ENCODE peak calls at places on chromosomes 5 and 9, in four cellular contexts. One of them, this sample, is unnamed.

GRCh38 chr9:4237748-4238511 is 61.9 kb downstream of the GLIS3 start:
- DNase-seq in NB4: no peak
- DNase-seq in IMR-90: no peak
- DNase-seq in aorta: no peak
- DNase-seq in this sample: no peak

GRCh38 chr5:58245479-58245845 is 214.4 kb downstream of the PLK2 start:
- DNase-seq in NB4: no peak
- DNase-seq in IMR-90: no peak
- DNase-seq in aorta: no peak
- DNase-seq in this sample: no peak

GRCh38 chr9:136061405-136061804 is 33.7 kb downstream of the NACC2 start:
- DNase-seq in NB4: no peak
- DNase-seq in IMR-90: no peak
- DNase-seq in aorta: no peak
- DNase-seq in this sample: no peak

GRCh38 chr5:81156732-81157131 is 76.4 kb upstream of the CKMT2 start:
- DNase-seq in NB4: no peak
- DNase-seq in IMR-90: no peak
- DNase-seq in aorta: no peak
- DNase-seq in this sample: no peak

GRCh38 chr5:112228672-112229071 is 190.4 kb downstream of the EPB41L4A start:
- DNase-seq in NB4: no peak
- DNase-seq in IMR-90: peak; percentile 2
- DNase-seq in aorta: peak; percentile 92
- DNase-seq in this sample: no peak

GRCh38 chr5:154309361-154309725 is 118.8 kb downstream of the GALNT10 start:
- DNase-seq in NB4: no peak
- DNase-seq in IMR-90: peak; percentile 60
- DNase-seq in aorta: no peak
- DNase-seq in this sample: no peak

GRCh38 chr9:14482856-14483255 is 168.9 kb upstream of the NFIB start:
- DNase-seq in NB4: no peak
- DNase-seq in IMR-90: no peak
- DNase-seq in aorta: no peak
- DNase-seq in this sample: no peak

GRCh38 chr5:105840800-105841199 is 1829.9 kb downstream of the EFNA5 start:
- DNase-seq in NB4: no peak
- DNase-seq in IMR-90: no peak
- DNase-seq in aorta: no peak
- DNase-seq in this sample: no peak

GRCh38 chr5:83721878-83722779 is 1.5 kb upstream of the HAPLN1 start:
- DNase-seq in NB4: no peak
- DNase-seq in IMR-90: peak; percentile 63
- DNase-seq in aorta: peak; percentile 79
- DNase-seq in this sample: no peak

GRCh38 chr9:78115073-78115472 is 83.5 kb upstream of the GNAQ start:
- DNase-seq in NB4: peak; percentile 58
- DNase-seq in IMR-90: no peak
- DNase-seq in aorta: no peak
- DNase-seq in this sample: peak; percentile 40

DNA sequence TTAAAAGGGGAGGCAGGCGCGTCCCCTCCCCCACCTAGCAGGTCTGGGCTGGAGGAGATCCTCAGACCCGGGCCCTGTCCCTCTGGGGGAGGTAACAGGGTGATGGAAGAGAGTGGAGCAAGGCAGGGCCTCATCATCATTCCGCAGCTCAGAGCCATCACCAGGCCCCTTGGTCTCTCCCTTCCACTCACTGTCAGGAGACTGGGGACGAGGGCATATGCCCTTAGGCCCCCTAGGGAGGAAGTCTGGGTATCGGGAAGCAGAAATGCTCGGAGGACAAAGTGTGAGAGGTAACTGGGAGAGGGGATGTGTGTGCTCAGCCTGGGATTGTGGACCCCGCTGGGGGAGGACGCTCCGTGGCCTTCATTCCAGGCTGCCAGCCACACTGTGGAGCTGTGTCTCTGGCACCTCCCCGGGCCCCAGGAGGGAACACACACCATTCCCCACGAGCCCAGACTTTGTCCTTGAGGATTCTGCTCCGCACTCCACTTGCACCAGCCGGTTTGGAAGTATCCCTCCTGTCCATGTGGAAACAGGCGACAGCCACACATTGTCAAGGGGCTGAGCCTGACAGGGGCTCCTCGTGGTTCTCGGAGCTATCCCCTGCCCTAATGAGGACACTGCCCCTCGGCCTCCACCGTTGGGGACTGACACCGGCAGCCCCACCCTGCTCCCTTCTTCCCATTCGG is 824 bp downstream of the REEP2 start:
- DNase-seq in NB4: no peak
- DNase-seq in IMR-90: peak; percentile 3
- DNase-seq in aorta: no peak
- DNase-seq in this sample: no peak
- H3K4me3 ChIP-seq in NB4: no peak overlapping the region
- H3K4me3 ChIP-seq in IMR-90: peak overlapping the region; percentile 53
- H3K4me3 ChIP-seq in aorta: peak overlapping the region; percentile 5
- H3K4me3 ChIP-seq in this sample: peak overlapping the region; percentile 59

GRCh38 chr9:85742630-85742928 is 825 bp upstream of the AGTPBP1 start:
- DNase-seq in NB4: no peak
- DNase-seq in IMR-90: peak; percentile 72
- DNase-seq in aorta: no peak
- DNase-seq in this sample: no peak

GRCh38 chr9:85745203-85745602 is 3.4 kb upstream of the AGTPBP1 start:
- DNase-seq in NB4: no peak
- DNase-seq in IMR-90: no peak
- DNase-seq in aorta: no peak
- DNase-seq in this sample: no peak

GRCh38 chr9:85744481-85744880 is 2.7 kb upstream of the AGTPBP1 start:
- DNase-seq in NB4: peak; percentile 20
- DNase-seq in IMR-90: no peak
- DNase-seq in aorta: no peak
- DNase-seq in this sample: no peak

GRCh38 chr9:85741875-85742629 is at the start of gene AGTPBP1:
- DNase-seq in NB4: peak; percentile 94
- DNase-seq in IMR-90: peak; percentile 87
- DNase-seq in aorta: peak; percentile 97
- DNase-seq in this sample: peak; percentile 88

GRCh38 chr9:85743290-85744128 is 1.8 kb upstream of the AGTPBP1 start:
- DNase-seq in NB4: peak; percentile 87
- DNase-seq in IMR-90: peak; percentile 86
- DNase-seq in aorta: peak; percentile 66
- DNase-seq in this sample: peak; percentile 58
- H3K4me3 ChIP-seq in NB4: peak overlapping the region; percentile 34
- H3K4me3 ChIP-seq in IMR-90: no peak overlapping the region
- H3K4me3 ChIP-seq in aorta: no peak overlapping the region
- H3K4me3 ChIP-seq in this sample: no peak overlapping the region

DNA sequence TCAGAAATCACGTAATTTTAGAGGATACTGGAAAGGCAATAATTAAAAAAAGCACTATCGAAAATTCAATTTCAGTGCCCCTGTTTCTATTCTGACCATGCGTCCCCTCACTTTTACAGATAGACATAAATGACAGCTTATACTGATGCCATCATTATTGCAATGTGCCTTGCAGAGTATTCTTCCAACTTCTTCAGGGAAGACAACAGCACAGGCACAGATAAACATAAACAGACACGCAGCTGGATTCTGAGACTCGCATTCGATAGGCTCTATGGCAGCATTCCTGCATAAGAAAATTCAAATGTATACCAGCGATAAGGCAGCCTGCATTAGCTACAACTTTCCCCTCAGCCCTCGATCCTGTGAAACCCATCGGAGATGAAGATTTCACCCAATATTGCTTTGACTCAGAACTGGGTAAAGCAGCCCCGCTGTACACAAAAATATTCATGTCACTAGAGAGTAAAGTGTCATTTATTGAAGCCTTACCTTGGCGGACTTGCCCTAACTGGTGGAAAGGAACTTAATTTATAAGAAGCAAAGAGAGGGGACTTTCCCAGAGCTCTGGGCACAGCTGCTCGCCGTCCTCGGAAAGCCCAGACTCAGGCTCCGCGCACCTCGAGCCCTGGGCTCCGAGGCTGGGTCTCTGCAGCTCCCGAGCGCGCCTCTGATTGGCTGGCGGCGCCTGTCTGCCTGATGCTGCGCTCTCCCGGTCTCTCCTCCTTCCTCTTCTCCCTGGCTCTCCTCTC is at the start of gene CDH18:
- DNase-seq in NB4: no peak
- DNase-seq in IMR-90: peak; percentile 38
- DNase-seq in aorta: no peak
- DNase-seq in this sample: no peak
- H3K4me3 ChIP-seq in NB4: no peak within 1 kb of the TSS
- H3K4me3 ChIP-seq in IMR-90: peak within 1 kb of the TSS; percentile 38
- H3K4me3 ChIP-seq in aorta: no peak within 1 kb of the TSS
- H3K4me3 ChIP-seq in this sample: no peak within 1 kb of the TSS

GRCh38 chr5:141875795-141876627 is 2.2 kb downstream of the PCDH1 start:
- DNase-seq in NB4: no peak
- DNase-seq in IMR-90: no peak
- DNase-seq in aorta: no peak
- DNase-seq in this sample: no peak
- H3K4me3 ChIP-seq in NB4: no peak overlapping the region
- H3K4me3 ChIP-seq in IMR-90: no peak overlapping the region
- H3K4me3 ChIP-seq in aorta: no peak overlapping the region
- H3K4me3 ChIP-seq in this sample: no peak overlapping the region

GRCh38 chr9:2050236-2050635 is 35.1 kb downstream of the SMARCA2 start:
- DNase-seq in NB4: no peak
- DNase-seq in IMR-90: peak; percentile 20
- DNase-seq in aorta: no peak
- DNase-seq in this sample: no peak

GRCh38 chr9:2060425-2060824 is 45.3 kb downstream of the SMARCA2 start:
- DNase-seq in NB4: no peak
- DNase-seq in IMR-90: peak; percentile 24
- DNase-seq in aorta: no peak
- DNase-seq in this sample: no peak

GRCh38 chr9:2059131-2059929 is 44.2 kb downstream of the SMARCA2 start:
- DNase-seq in NB4: no peak
- DNase-seq in IMR-90: no peak
- DNase-seq in aorta: no peak
- DNase-seq in this sample: no peak

GRCh38 chr9:2053883-2054845 is 39.0 kb downstream of the SMARCA2 start:
- DNase-seq in NB4: peak; percentile 12
- DNase-seq in IMR-90: peak; percentile 47
- DNase-seq in aorta: peak; percentile 66
- DNase-seq in this sample: peak; percentile 89

GRCh38 chr9:2055203-2055658 is 40.1 kb downstream of the SMARCA2 start:
- DNase-seq in NB4: no peak
- DNase-seq in IMR-90: peak; percentile 24
- DNase-seq in aorta: no peak
- DNase-seq in this sample: no peak
- H3K4me3 ChIP-seq in NB4: no peak overlapping the region
- H3K4me3 ChIP-seq in IMR-90: no peak overlapping the region
- H3K4me3 ChIP-seq in aorta: no peak overlapping the region
- H3K4me3 ChIP-seq in this sample: no peak overlapping the region

GRCh38 chr5:158456241-158456640 is 597.3 kb upstream of the CLINT1 start:
- DNase-seq in NB4: no peak
- DNase-seq in IMR-90: no peak
- DNase-seq in aorta: no peak
- DNase-seq in this sample: no peak
- H3K4me3 ChIP-seq in NB4: no peak overlapping the region
- H3K4me3 ChIP-seq in IMR-90: no peak overlapping the region
- H3K4me3 ChIP-seq in aorta: no peak overlapping the region
- H3K4me3 ChIP-seq in this sample: no peak overlapping the region

This sample was measured in Jurkat, Clone E6-1.